ENCODE peak calls at places on chromosomes 4 and X, in five cellular contexts. A, G, V, Y and X are unnamed samples.

GRCh38 chr4:110371016-110371795 is 104.7 kb upstream of the ENPEP start:
- DNase-seq in A (no peak), G (peak), V (no peak), Y (no peak), X (no peak)

GRCh38 chr4:71468086-71468485 is 129.3 kb downstream of the SLC4A4 start:
- DNase-seq in A (no peak), G (no peak), V (no peak), Y (peak), X (no peak)

GRCh38 chr4:45701616-45702015 is 422.2 kb downstream of the GABRG1 start:
- DNase-seq in A (no peak), G (no peak), V (no peak), Y (no peak), X (no peak)

GRCh38 chr4:181676546-181676945 is 566.7 kb upstream of the TENM3 start:
- DNase-seq in A (no peak), G (no peak), V (no peak), Y (no peak), X (no peak)

GRCh38 chrX:68498044-68498507 is 775 bp upstream of the YIPF6 start:
- DNase-seq in A (peak), G (peak), V (no peak), Y (no peak), X (no peak)

GRCh38 chrX:24169211-24169610 is 19.7 kb downstream of the ZFX start:
- DNase-seq in A (no peak), G (no peak), V (no peak), Y (no peak), X (no peak)

GRCh38 chr4:6464842-6465588 is 7.4 kb downstream of the PPP2R2C start:
- DNase-seq in A (peak), G (no peak), V (peak), Y (no peak), X (peak)

GRCh38 chr4:15423285-15423711 is 4.5 kb upstream of the C1QTNF7 start:
- DNase-seq in A (no peak), G (no peak), V (no peak), Y (no peak), X (no peak)

GRCh38 chr4:82677327-82677726 is 115.5 kb upstream of the TMEM150C start:
- DNase-seq in A (no peak), G (no peak), V (no peak), Y (no peak), X (no peak)

GRCh38 chr4:119139822-119140252 is 4.2 kb downstream of the MYOZ2 start:
- DNase-seq in A (no peak), G (no peak), V (no peak), Y (no peak), X (no peak)

GRCh38 chr4:76691767-76692689 is 205.9 kb downstream of the SOWAHB start:
- DNase-seq in A (no peak), G (peak), V (no peak), Y (no peak), X (no peak)

GRCh38 chr4:99315839-99316238 is 5.4 kb downstream of the ADH1B start:
- DNase-seq in A (no peak), G (no peak), V (no peak), Y (no peak), X (no peak)

GRCh38 chr4:138175337-138175794 is 66.8 kb downstream of the SLC7A11 start:
- DNase-seq in A (no peak), G (peak), V (no peak), Y (peak), X (no peak)

GRCh38 chr4:48787031-48787430 is 7.0 kb upstream of the FRYL start:
- DNase-seq in A (no peak), G (no peak), V (no peak), Y (no peak), X (no peak)

GRCh38 chr4:89284828-89285227 is 22.8 kb downstream of the GPRIN3 start:
- DNase-seq in A (peak), G (no peak), V (no peak), Y (no peak), X (no peak)

GRCh38 chr4:55554453-55555030 is 7.8 kb upstream of the CLOCK start:
- DNase-seq in A (peak), G (peak), V (no peak), Y (peak), X (no peak)

GRCh38 chr4:17807446-17807845 is 3.1 kb downstream of the DCAF16 start:
- DNase-seq in A (no peak), G (no peak), V (no peak), Y (peak), X (no peak)

GRCh38 chr4:12050357-12050756 is 621.7 kb upstream of the HS3ST1 start:
- DNase-seq in A (peak), G (no peak), V (peak), Y (no peak), X (peak)

GRCh38 chrX:34300871-34301270 is 168.8 kb upstream of the FAM47A start:
- DNase-seq in A (peak), G (peak), V (peak), Y (peak), X (peak)

GRCh38 chrX:131792789-131793462 is 230.2 kb upstream of the STK26 start:
- DNase-seq in A (peak), G (no peak), V (no peak), Y (peak), X (no peak)

GRCh38 chr4:123622572-123622971 is 226.0 kb downstream of the SPRY1 start:
- DNase-seq in A (no peak), G (no peak), V (no peak), Y (no peak), X (no peak)

GRCh38 chrX:135985123-135985973 is at the start of gene SLC9A6:
- DNase-seq in A (peak), G (peak), V (peak), Y (peak), X (no peak)

GRCh38 chrX:120315776-120316175 is 4.5 kb upstream of the TMEM255A start:
- DNase-seq in A (no peak), G (no peak), V (no peak), Y (no peak), X (no peak)

GRCh38 chr4:2320152-2320551 is 58.2 kb upstream of the MXD4 start:
- DNase-seq in A (no peak), G (no peak), V (no peak), Y (no peak), X (no peak)

GRCh38 chrX:53045002-53045401 is 3.6 kb upstream of the GPR173 start:
- DNase-seq in A (no peak), G (no peak), V (no peak), Y (no peak), X (no peak)

GRCh38 chr4:45661893-45662292 is 462.0 kb downstream of the GABRG1 start:
- DNase-seq in A (no peak), G (no peak), V (no peak), Y (no peak), X (no peak)

GRCh38 chr4:19880205-19880604 is 371.5 kb upstream of the SLIT2 start:
- DNase-seq in A (peak), G (peak), V (no peak), Y (peak), X (no peak)

GRCh38 chr4:5162909-5163508 is 111.7 kb downstream of the STK32B start:
- DNase-seq in A (no peak), G (no peak), V (peak), Y (no peak), X (no peak)

GRCh38 chr4:73653695-73654106 is 33.5 kb upstream of the RASSF6 start:
- DNase-seq in A (peak), G (peak), V (no peak), Y (peak), X (no peak)

GRCh38 chr4:58357947-58358346 is 1247.8 kb upstream of the IGFBP7 start:
- DNase-seq in A (peak), G (no peak), V (no peak), Y (no peak), X (no peak)

GRCh38 chr4:185648631-185649030 is 113.3 kb upstream of the PDLIM3 start:
- DNase-seq in A (no peak), G (no peak), V (no peak), Y (no peak), X (no peak)

GRCh38 chr4:173333658-173334084 is 487 bp downstream of the HMGB2 start:
- DNase-seq in A (peak), G (no peak), V (peak), Y (peak), X (no peak)
- H3K18ac ChIP-seq in A (peak), G (peak), V (peak), Y (peak), X (peak)

GRCh38 chr4:3654036-3654807 is 112.0 kb upstream of the ADRA2C start:
- DNase-seq in A (no peak), G (no peak), V (no peak), Y (no peak), X (no peak)

GRCh38 chr4:3652586-3652985 is 113.6 kb upstream of the ADRA2C start:
- DNase-seq in A (no peak), G (no peak), V (no peak), Y (no peak), X (no peak)

GRCh38 chr4:3649491-3649890 is 116.7 kb upstream of the ADRA2C start:
- DNase-seq in A (no peak), G (no peak), V (no peak), Y (no peak), X (no peak)

GRCh38 chr4:3648731-3649130 is 116.5 kb upstream of the LRPAP1 start:
- DNase-seq in A (no peak), G (no peak), V (no peak), Y (no peak), X (no peak)

GRCh38 chr4:3651267-3651846 is 114.8 kb upstream of the ADRA2C start:
- DNase-seq in A (no peak), G (no peak), V (no peak), Y (no peak), X (no peak)
- H3K18ac ChIP-seq in A (no peak), G (no peak), V (no peak), Y (no peak), X (no peak)

GRCh38 chrX:30147996-30148643 is 67.2 kb upstream of the MAGEB2 start:
- DNase-seq in A (no peak), G (no peak), V (no peak), Y (no peak), X (no peak)
- H3K18ac ChIP-seq in A (no peak), G (peak), V (no peak), Y (no peak), X (no peak)

GRCh38 chrX:57899064-57899463 is 11.2 kb downstream of the ZXDA start:
- DNase-seq in A (no peak), G (no peak), V (no peak), Y (no peak), X (no peak)

GRCh38 chrX:57902633-57903032 is 7.6 kb downstream of the ZXDA start:
- DNase-seq in A (no peak), G (no peak), V (no peak), Y (no peak), X (no peak)

GRCh38 chrX:57904481-57904880 is 5.8 kb downstream of the ZXDA start:
- DNase-seq in A (no peak), G (no peak), V (no peak), Y (no peak), X (no peak)

GRCh38 chrX:57905141-57905540 is 5.1 kb downstream of the ZXDA start:
- DNase-seq in A (no peak), G (no peak), V (no peak), Y (peak), X (no peak)

DNA sequence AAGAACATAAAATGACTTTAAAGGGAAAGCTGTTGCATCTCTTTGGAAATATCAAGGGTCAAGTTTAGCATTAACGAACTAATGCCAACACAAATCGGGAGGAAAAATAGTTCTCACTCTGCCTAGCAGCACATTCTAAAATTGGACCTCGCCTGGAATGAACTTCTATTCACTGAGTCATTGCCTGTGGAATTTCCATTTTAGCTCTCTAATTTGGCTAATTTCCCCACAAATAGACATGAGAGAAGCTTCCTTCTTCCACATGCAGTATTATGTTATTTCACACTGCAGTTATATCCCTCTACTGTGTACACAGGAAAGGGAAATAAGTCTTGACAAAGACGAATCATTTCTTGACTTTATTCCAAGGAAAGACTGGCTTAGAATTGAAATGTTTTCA is 9.3 kb downstream of the ZXDA start:
- DNase-seq in A (no peak), G (no peak), V (no peak), Y (peak), X (no peak)
- H3K18ac ChIP-seq in A (no peak), G (no peak), V (no peak), Y (no peak), X (no peak)